ENCODE peak calls at places on chromosomes 4 and X, in four cellular contexts. G is T1000, Q is LHCN-M2, N is iris pigment epithelial cell. Z is an unnamed sample.

GRCh38 chr4:108118505-108118904 is 50.2 kb downstream of the LEF1 start:
- DNase-seq in G (no peak), Q (peak), N (peak), Z (peak)

GRCh38 chrX:23883737-23884354 is 23.9 kb downstream of the APOO start:
- DNase-seq in G (peak), Q (peak), N (peak), Z (peak)

GRCh38 chr4:90226734-90227133 is 99.5 kb downstream of the CCSER1 start:
- DNase-seq in G (no peak), Q (peak), N (peak), Z (no peak)

GRCh38 chr4:78379991-78380739 is 171.4 kb upstream of the ANXA3 start:
- DNase-seq in G (no peak), Q (peak), N (peak), Z (no peak)

GRCh38 chr4:589219-589963 is 13.3 kb upstream of the TMEM271 start:
- DNase-seq in G (no peak), Q (no peak), N (no peak), Z (no peak)

GRCh38 chr4:183443609-183444148 is 757 bp upstream of the CDKN2AIP start:
- DNase-seq in G (no peak), Q (no peak), N (peak), Z (no peak)

GRCh38 chr4:169611157-169611556 is 1.2 kb downstream of the NEK1 start:
- DNase-seq in G (no peak), Q (peak), N (no peak), Z (no peak)

GRCh38 chr4:121898150-121898549 is 27.9 kb upstream of the BBS7 start:
- DNase-seq in G (no peak), Q (peak), N (no peak), Z (peak)

GRCh38 chr4:4860803-4861591 is 1.5 kb downstream of the MSX1 start:
- DNase-seq in G (no peak), Q (no peak), N (no peak), Z (peak)

GRCh38 chr4:47531241-47531953 is 46.3 kb downstream of the ATP10D start:
- DNase-seq in G (no peak), Q (peak), N (peak), Z (peak)